ENCODE peak calls at places on chromosomes 1 and 21, in four cellular contexts. M is ELR; W is stimulated activated CD4-positive, alpha-beta T cell treated with anti-CD3 and anti-CD28 coated beads, Interleukin-15, amount 100 ng/mL, for 48 hours; U is Kasumi-1. P is an unnamed sample.

GRCh38 chr1:184199036-184199796 is 147.7 kb downstream of the TSEN15 start:
- DNase-seq in M (peak), W (no peak), U (no peak), P (no peak)

GRCh38 chr1:26161408-26162219 is 2.7 kb downstream of the FAM110D start:
- DNase-seq in M (peak), W (no peak), U (peak), P (peak)

GRCh38 chr1:202189919-202190715 is 3.5 kb upstream of the LGR6 start:
- DNase-seq in M (peak), W (no peak), U (no peak), P (no peak)

GRCh38 chr1:184075040-184076029 is 23.8 kb downstream of the TSEN15 start:
- DNase-seq in M (peak), W (no peak), U (peak), P (peak)

GRCh38 chr1:94094466-94095111 is 26.4 kb downstream of the ABCA4 start:
- DNase-seq in M (no peak), W (no peak), U (peak), P (no peak)

GRCh38 chr1:236612349-236612748 is 8.0 kb upstream of the HEATR1 start:
- DNase-seq in M (no peak), W (no peak), U (no peak), P (no peak)

GRCh38 chr1:40032240-40032891 is 8.2 kb upstream of the CAP1 start:
- DNase-seq in M (peak), W (no peak), U (peak), P (peak)

GRCh38 chr1:7469255-7469938 is 301.7 kb upstream of the VAMP3 start:
- DNase-seq in M (peak), W (no peak), U (no peak), P (no peak)

GRCh38 chr1:12040457-12041051 is 21.3 kb downstream of the MIIP start:
- DNase-seq in M (peak), W (no peak), U (no peak), P (peak)

GRCh38 chr1:29753244-29753643 is 516.9 kb downstream of the PTPRU start:
- DNase-seq in M (no peak), W (no peak), U (no peak), P (no peak)

GRCh38 chr1:26824735-26825134 is 1.8 kb upstream of the ZDHHC18 start:
- DNase-seq in M (no peak), W (no peak), U (no peak), P (no peak)

GRCh38 chr1:213419369-213420030 is 368.5 kb downstream of the RPS6KC1 start:
- DNase-seq in M (no peak), W (no peak), U (no peak), P (no peak)

GRCh38 chr1:204043680-204044079 is 29.2 kb upstream of the SOX13 start:
- DNase-seq in M (no peak), W (no peak), U (no peak), P (no peak)

GRCh38 chr1:66532798-66533783 is 862 bp upstream of the SGIP1 start:
- DNase-seq in M (peak), W (no peak), U (no peak), P (no peak)

GRCh38 chr1:234598974-234599616 is 10.9 kb downstream of the IRF2BP2 start:
- DNase-seq in M (no peak), W (no peak), U (no peak), P (peak)

GRCh38 chr1:20350421-20350820 is 59.7 kb downstream of the VWA5B1 start:
- DNase-seq in M (no peak), W (no peak), U (no peak), P (no peak)

GRCh38 chr21:36260802-36261201 is 59.2 kb upstream of the MORC3 start:
- DNase-seq in M (no peak), W (no peak), U (no peak), P (no peak)

GRCh38 chr1:207243756-207244408 is 77.6 kb upstream of the CD55 start:
- DNase-seq in M (peak), W (no peak), U (no peak), P (no peak)

GRCh38 chr1:4379451-4380175 is 274.8 kb upstream of the AJAP1 start:
- DNase-seq in M (peak), W (no peak), U (no peak), P (no peak)

GRCh38 chr1:211169353-211169752 is 35.4 kb upstream of the KCNH1 start:
- DNase-seq in M (no peak), W (no peak), U (no peak), P (no peak)

GRCh38 chr21:44599264-44600029 is 950 bp upstream of the KRTAP10-7 start:
- DNase-seq in M (no peak), W (no peak), U (no peak), P (no peak)

GRCh38 chr1:163697137-163697536 is 375.4 kb downstream of the NUF2 start:
- DNase-seq in M (no peak), W (no peak), U (no peak), P (no peak)

GRCh38 chr1:44436401-44437394 is 31.6 kb downstream of the RNF220 start:
- DNase-seq in M (no peak), W (no peak), U (no peak), P (no peak)

GRCh38 chr1:214022229-214022791 is 34.5 kb downstream of the PROX1 start:
- DNase-seq in M (no peak), W (no peak), U (no peak), P (no peak)